ENCODE peak calls at places on chromosome 1, in eight cellular contexts. One of them, this sample, is unnamed.

GRCh38 chr1:244804841-244805240 is 30.6 kb upstream of the COX20 start:
- DNase-seq in tibial nerve: no peak
- DNase-seq in lower leg skin: peak; percentile 52
- DNase-seq in suprapubic skin: peak; percentile 13
- DNase-seq in spleen: no peak
- DNase-seq in Peyer's patch: no peak
- DNase-seq in adrenal gland: no peak
- DNase-seq in uterus: no peak
- DNase-seq in this sample: no peak

GRCh38 chr1:47809301-47810084 is 187.7 kb downstream of the TRABD2B start:
- DNase-seq in Peyer's patch: no peak
- DNase-seq in adrenal gland: no peak
- DNase-seq in suprapubic skin: no peak
- DNase-seq in lower leg skin: no peak
- DNase-seq in uterus: no peak
- DNase-seq in tibial nerve: no peak
- DNase-seq in spleen: no peak
- DNase-seq in this sample: no peak

GRCh38 chr1:218728994-218729393 is 383.9 kb downstream of the TGFB2 start:
- DNase-seq in adrenal gland: no peak
- DNase-seq in tibial nerve: no peak
- DNase-seq in spleen: no peak
- DNase-seq in suprapubic skin: no peak
- DNase-seq in Peyer's patch: no peak
- DNase-seq in lower leg skin: no peak
- DNase-seq in uterus: no peak
- DNase-seq in this sample: no peak

GRCh38 chr1:116325922-116326321 is 47.1 kb upstream of the ATP1A1 start:
- DNase-seq in spleen: no peak
- DNase-seq in lower leg skin: no peak
- DNase-seq in Peyer's patch: no peak
- DNase-seq in adrenal gland: no peak
- DNase-seq in suprapubic skin: no peak
- DNase-seq in uterus: no peak
- DNase-seq in tibial nerve: no peak
- DNase-seq in this sample: no peak

GRCh38 chr1:194024659-194025058 is 838.2 kb upstream of the B3GALT2 start:
- DNase-seq in Peyer's patch: no peak
- DNase-seq in suprapubic skin: no peak
- DNase-seq in lower leg skin: no peak
- DNase-seq in spleen: no peak
- DNase-seq in uterus: no peak
- DNase-seq in tibial nerve: no peak
- DNase-seq in adrenal gland: no peak
- DNase-seq in this sample: no peak

GRCh38 chr1:108878678-108879077 is 1.9 kb downstream of the GPSM2 start:
- DNase-seq in uterus: no peak
- DNase-seq in Peyer's patch: no peak
- DNase-seq in lower leg skin: no peak
- DNase-seq in adrenal gland: no peak
- DNase-seq in suprapubic skin: no peak
- DNase-seq in tibial nerve: no peak
- DNase-seq in spleen: no peak
- DNase-seq in this sample: no peak

GRCh38 chr1:64121766-64122385 is 81.5 kb upstream of the UBE2U start:
- DNase-seq in uterus: no peak
- DNase-seq in Peyer's patch: no peak
- DNase-seq in lower leg skin: no peak
- DNase-seq in spleen: no peak
- DNase-seq in tibial nerve: no peak
- DNase-seq in adrenal gland: no peak
- DNase-seq in suprapubic skin: no peak
- DNase-seq in this sample: no peak

GRCh38 chr1:245807954-245808719 is 653.4 kb downstream of the KIF26B start:
- DNase-seq in uterus: no peak
- DNase-seq in adrenal gland: no peak
- DNase-seq in suprapubic skin: no peak
- DNase-seq in lower leg skin: no peak
- DNase-seq in spleen: no peak
- DNase-seq in Peyer's patch: peak; percentile 32
- DNase-seq in tibial nerve: no peak
- DNase-seq in this sample: no peak

GRCh38 chr1:160720366-160720765 is 8.7 kb upstream of the CD48 start:
- DNase-seq in uterus: no peak
- DNase-seq in tibial nerve: no peak
- DNase-seq in Peyer's patch: no peak
- DNase-seq in suprapubic skin: no peak
- DNase-seq in adrenal gland: no peak
- DNase-seq in lower leg skin: no peak
- DNase-seq in spleen: no peak
- DNase-seq in this sample: no peak

GRCh38 chr1:78645728-78646127 is 3.9 kb upstream of the IFI44 start:
- DNase-seq in suprapubic skin: no peak
- DNase-seq in lower leg skin: no peak
- DNase-seq in adrenal gland: no peak
- DNase-seq in spleen: no peak
- DNase-seq in uterus: no peak
- DNase-seq in Peyer's patch: no peak
- DNase-seq in tibial nerve: no peak
- DNase-seq in this sample: no peak

GRCh38 chr1:30172757-30173156 is 550.6 kb downstream of the MATN1 start:
- DNase-seq in uterus: no peak
- DNase-seq in lower leg skin: no peak
- DNase-seq in suprapubic skin: no peak
- DNase-seq in spleen: no peak
- DNase-seq in tibial nerve: no peak
- DNase-seq in Peyer's patch: no peak
- DNase-seq in adrenal gland: no peak
- DNase-seq in this sample: no peak

GRCh38 chr1:164475834-164476233 is 83.2 kb upstream of the PBX1 start:
- DNase-seq in lower leg skin: no peak
- DNase-seq in Peyer's patch: no peak
- DNase-seq in uterus: no peak
- DNase-seq in adrenal gland: no peak
- DNase-seq in tibial nerve: no peak
- DNase-seq in suprapubic skin: no peak
- DNase-seq in spleen: no peak
- DNase-seq in this sample: no peak

GRCh38 chr1:178284059-178284458 is 190.2 kb downstream of the RASAL2 start:
- DNase-seq in suprapubic skin: no peak
- DNase-seq in lower leg skin: no peak
- DNase-seq in uterus: no peak
- DNase-seq in tibial nerve: no peak
- DNase-seq in adrenal gland: no peak
- DNase-seq in spleen: no peak
- DNase-seq in Peyer's patch: no peak
- DNase-seq in this sample: no peak

GRCh38 chr1:178279287-178279686 is 185.4 kb downstream of the RASAL2 start:
- DNase-seq in suprapubic skin: no peak
- DNase-seq in lower leg skin: no peak
- DNase-seq in adrenal gland: no peak
- DNase-seq in Peyer's patch: no peak
- DNase-seq in tibial nerve: no peak
- DNase-seq in uterus: no peak
- DNase-seq in spleen: no peak
- DNase-seq in this sample: no peak

GRCh38 chr1:178282949-178283367 is 189.1 kb downstream of the RASAL2 start:
- DNase-seq in spleen: no peak
- DNase-seq in tibial nerve: no peak
- DNase-seq in suprapubic skin: no peak
- DNase-seq in uterus: no peak
- DNase-seq in adrenal gland: no peak
- DNase-seq in Peyer's patch: no peak
- DNase-seq in lower leg skin: no peak
- DNase-seq in this sample: no peak

GRCh38 chr1:178278135-178278534 is 184.2 kb downstream of the RASAL2 start:
- DNase-seq in suprapubic skin: no peak
- DNase-seq in uterus: no peak
- DNase-seq in lower leg skin: no peak
- DNase-seq in adrenal gland: no peak
- DNase-seq in tibial nerve: no peak
- DNase-seq in spleen: no peak
- DNase-seq in Peyer's patch: no peak
- DNase-seq in this sample: no peak

DNA sequence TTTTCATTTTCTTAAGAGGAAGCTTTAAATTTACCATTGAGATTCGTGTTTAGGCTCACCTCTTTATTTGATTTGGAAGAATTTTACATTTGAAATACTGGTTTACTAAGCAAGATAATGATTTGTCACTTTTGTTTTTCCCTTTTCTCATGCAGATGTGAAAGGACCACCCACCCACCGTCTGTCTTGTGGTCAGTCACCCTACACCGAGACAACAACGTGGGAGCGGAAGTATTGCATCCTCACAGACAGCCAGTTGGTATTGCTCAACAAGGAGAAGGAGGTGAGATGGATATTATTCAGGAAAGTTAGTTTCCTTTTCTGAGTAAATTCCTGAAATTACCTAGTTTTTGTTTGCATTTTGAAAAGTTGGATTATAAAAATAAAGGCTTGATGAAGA is 189.5 kb downstream of the RASAL2 start:
- DNase-seq in suprapubic skin: no peak
- DNase-seq in adrenal gland: no peak
- DNase-seq in uterus: no peak
- DNase-seq in Peyer's patch: no peak
- DNase-seq in lower leg skin: no peak
- DNase-seq in spleen: no peak
- DNase-seq in tibial nerve: no peak
- DNase-seq in this sample: no peak
- H3K4me3 ChIP-seq in suprapubic skin: no peak overlapping the region
- H3K4me3 ChIP-seq in adrenal gland: no peak overlapping the region
- H3K4me3 ChIP-seq in uterus: no peak overlapping the region
- H3K4me3 ChIP-seq in Peyer's patch: no peak overlapping the region
- H3K4me3 ChIP-seq in lower leg skin: no peak overlapping the region
- H3K4me3 ChIP-seq in spleen: no peak overlapping the region
- H3K4me3 ChIP-seq in tibial nerve: no peak overlapping the region
- H3K4me3 ChIP-seq in this sample: no peak overlapping the region

GRCh38 chr1:119316870-119317416 is 51.6 kb upstream of the HAO2 start:
- DNase-seq in lower leg skin: no peak
- DNase-seq in tibial nerve: no peak
- DNase-seq in uterus: no peak
- DNase-seq in Peyer's patch: no peak
- DNase-seq in adrenal gland: no peak
- DNase-seq in spleen: no peak
- DNase-seq in suprapubic skin: no peak
- DNase-seq in this sample: no peak
- TF ChIP-seq CTCF in lower leg skin: no peak
- TF ChIP-seq CTCF in tibial nerve: no peak
- TF ChIP-seq CTCF in uterus: no peak
- TF ChIP-seq CTCF in Peyer's patch: no peak
- TF ChIP-seq CTCF in adrenal gland: no peak
- TF ChIP-seq CTCF in spleen: no peak
- TF ChIP-seq CTCF in suprapubic skin: no peak
- TF ChIP-seq CTCF in this sample: no peak

DNA sequence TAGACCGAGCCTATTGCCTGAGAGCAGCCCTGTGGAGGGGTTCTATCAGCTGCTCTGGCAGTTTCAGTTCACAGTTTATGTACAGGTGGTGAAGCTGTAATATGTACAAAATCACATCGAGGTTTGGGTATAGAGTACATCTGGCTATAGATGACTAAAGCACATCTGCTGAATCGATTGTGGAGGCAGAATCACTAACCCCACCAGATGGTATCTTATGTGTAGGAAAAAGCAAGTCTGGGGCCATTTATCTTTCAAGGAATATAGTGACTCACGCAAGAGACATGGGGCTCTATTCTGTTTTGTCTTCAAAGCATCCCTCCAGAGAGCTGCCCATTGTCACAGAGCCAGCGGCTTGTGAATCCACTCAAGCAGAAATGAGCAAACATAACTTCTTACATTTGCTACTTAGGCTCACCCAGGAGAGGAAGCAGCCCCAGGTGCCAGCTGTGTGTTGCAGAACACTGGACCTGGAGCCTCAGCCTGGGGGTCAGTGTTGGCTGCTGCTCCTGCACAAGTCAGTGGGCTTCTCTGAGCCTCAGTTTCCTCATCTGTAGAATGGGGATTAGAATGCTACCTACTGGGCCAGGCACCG is 21.3 kb downstream of the MIIP start:
- DNase-seq in spleen: no peak
- DNase-seq in adrenal gland: no peak
- DNase-seq in uterus: peak; percentile 60
- DNase-seq in suprapubic skin: no peak
- DNase-seq in Peyer's patch: peak; percentile 80
- DNase-seq in tibial nerve: peak; percentile 21
- DNase-seq in lower leg skin: no peak
- DNase-seq in this sample: peak; percentile 46
- TF ChIP-seq POLR2A in spleen: no peak
- TF ChIP-seq POLR2A in adrenal gland: no peak
- TF ChIP-seq POLR2A in uterus: no peak
- TF ChIP-seq POLR2A in suprapubic skin: no peak
- TF ChIP-seq POLR2A in Peyer's patch: no peak
- TF ChIP-seq POLR2A in tibial nerve: no peak
- TF ChIP-seq POLR2A in lower leg skin: no peak
- TF ChIP-seq POLR2A in this sample: no peak

GRCh38 chr1:155326659-155327058 is 6.0 kb downstream of the RUSC1 start:
- DNase-seq in spleen: peak; percentile 78
- DNase-seq in uterus: no peak
- DNase-seq in Peyer's patch: no peak
- DNase-seq in lower leg skin: peak; percentile 78
- DNase-seq in adrenal gland: no peak
- DNase-seq in tibial nerve: no peak
- DNase-seq in suprapubic skin: no peak
- DNase-seq in this sample: no peak

GRCh38 chr1:155326020-155326526 is 5.4 kb downstream of the RUSC1 start:
- DNase-seq in tibial nerve: no peak
- DNase-seq in adrenal gland: no peak
- DNase-seq in suprapubic skin: no peak
- DNase-seq in lower leg skin: peak; percentile 79
- DNase-seq in spleen: no peak
- DNase-seq in uterus: no peak
- DNase-seq in Peyer's patch: no peak
- DNase-seq in this sample: no peak

GRCh38 chr1:155324041-155324716 is 3.5 kb downstream of the RUSC1 start:
- DNase-seq in Peyer's patch: peak; percentile 93
- DNase-seq in uterus: peak; percentile 96
- DNase-seq in spleen: peak; percentile 98
- DNase-seq in suprapubic skin: peak; percentile 97
- DNase-seq in tibial nerve: peak; percentile 92
- DNase-seq in lower leg skin: peak; percentile 99
- DNase-seq in adrenal gland: peak; percentile 98
- DNase-seq in this sample: peak; percentile 95

GRCh38 chr1:155324717-155325595 is 4.3 kb downstream of the RUSC1 start:
- DNase-seq in Peyer's patch: peak; percentile 43
- DNase-seq in lower leg skin: peak; percentile 92
- DNase-seq in spleen: peak; percentile 86
- DNase-seq in suprapubic skin: peak; percentile 81
- DNase-seq in uterus: peak; percentile 64
- DNase-seq in adrenal gland: peak; percentile 60
- DNase-seq in tibial nerve: no peak
- DNase-seq in this sample: peak; percentile 57

GRCh38 chr1:155325596-155325893 is 4.9 kb downstream of the RUSC1 start:
- DNase-seq in suprapubic skin: no peak
- DNase-seq in lower leg skin: peak; percentile 84
- DNase-seq in adrenal gland: peak; percentile 33
- DNase-seq in uterus: no peak
- DNase-seq in spleen: no peak
- DNase-seq in tibial nerve: no peak
- DNase-seq in Peyer's patch: no peak
- DNase-seq in this sample: no peak
- H3K4me3 ChIP-seq in suprapubic skin: peak overlapping the region; percentile 79
- H3K4me3 ChIP-seq in lower leg skin: no peak overlapping the region
- H3K4me3 ChIP-seq in adrenal gland: no peak overlapping the region
- H3K4me3 ChIP-seq in uterus: peak overlapping the region; percentile 72
- H3K4me3 ChIP-seq in spleen: peak overlapping the region; percentile 97
- H3K4me3 ChIP-seq in tibial nerve: peak overlapping the region; percentile 53
- H3K4me3 ChIP-seq in Peyer's patch: peak overlapping the region; percentile 70
- H3K4me3 ChIP-seq in this sample: peak overlapping the region; percentile 74

GRCh38 chr1:81559662-81560350 is 240.9 kb upstream of the ADGRL2 start:
- DNase-seq in tibial nerve: no peak
- DNase-seq in Peyer's patch: no peak
- DNase-seq in uterus: no peak
- DNase-seq in spleen: no peak
- DNase-seq in lower leg skin: no peak
- DNase-seq in adrenal gland: no peak
- DNase-seq in suprapubic skin: no peak
- DNase-seq in this sample: no peak
- TF ChIP-seq CTCF in tibial nerve: no peak
- TF ChIP-seq CTCF in Peyer's patch: peak; percentile 9
- TF ChIP-seq CTCF in uterus: no peak
- TF ChIP-seq CTCF in spleen: no peak
- TF ChIP-seq CTCF in lower leg skin: no peak
- TF ChIP-seq CTCF in adrenal gland: peak; percentile 29
- TF ChIP-seq CTCF in suprapubic skin: no peak
- TF ChIP-seq CTCF in this sample: no peak

This sample was measured in ovary.